ENCODE peak calls at places on chromosome 10, in six cellular contexts. One of them, this sample, is unnamed.

GRCh38 chr10:2972216-2972615 is 95.1 kb upstream of the PFKP start:
- DNase-seq in AG04450: no peak
- DNase-seq in C1 segment of cervical spinal cord: no peak
- DNase-seq in neural crest cell: no peak
- DNase-seq in testis: no peak
- DNase-seq in HuH-7.5: no peak
- DNase-seq in this sample: no peak

GRCh38 chr10:117968354-117969182 is 78.2 kb downstream of the RAB11FIP2 start:
- DNase-seq in AG04450: no peak
- DNase-seq in C1 segment of cervical spinal cord: no peak
- DNase-seq in neural crest cell: no peak
- DNase-seq in testis: no peak
- DNase-seq in HuH-7.5: no peak
- DNase-seq in this sample: no peak

GRCh38 chr10:124149681-124150080 is 56.3 kb upstream of the CHST15 start:
- DNase-seq in AG04450: no peak
- DNase-seq in C1 segment of cervical spinal cord: no peak
- DNase-seq in neural crest cell: no peak
- DNase-seq in testis: no peak
- DNase-seq in HuH-7.5: no peak
- DNase-seq in this sample: no peak

GRCh38 chr10:132022241-132022640 is 40.5 kb upstream of the BNIP3 start:
- DNase-seq in AG04450: no peak
- DNase-seq in C1 segment of cervical spinal cord: no peak
- DNase-seq in neural crest cell: no peak
- DNase-seq in testis: no peak
- DNase-seq in HuH-7.5: no peak
- DNase-seq in this sample: no peak

GRCh38 chr10:121572857-121573540 is 25.2 kb downstream of the FGFR2 start:
- DNase-seq in AG04450: no peak
- DNase-seq in C1 segment of cervical spinal cord: no peak
- DNase-seq in neural crest cell: no peak
- DNase-seq in testis: no peak
- DNase-seq in HuH-7.5: no peak
- DNase-seq in this sample: no peak

GRCh38 chr10:94042001-94042813 is 48.5 kb downstream of the PLCE1 start:
- DNase-seq in AG04450: peak
- DNase-seq in C1 segment of cervical spinal cord: no peak
- DNase-seq in neural crest cell: no peak
- DNase-seq in testis: no peak
- DNase-seq in HuH-7.5: no peak
- DNase-seq in this sample: no peak

GRCh38 chr10:3067045-3067858 is at the start of gene PFKP:
- DNase-seq in AG04450: no peak
- DNase-seq in C1 segment of cervical spinal cord: no peak
- DNase-seq in neural crest cell: no peak
- DNase-seq in testis: no peak
- DNase-seq in HuH-7.5: no peak
- DNase-seq in this sample: peak

GRCh38 chr10:23399701-23400144 is 39.2 kb upstream of the OTUD1 start:
- DNase-seq in AG04450: peak
- DNase-seq in C1 segment of cervical spinal cord: no peak
- DNase-seq in neural crest cell: no peak
- DNase-seq in testis: peak
- DNase-seq in HuH-7.5: no peak
- DNase-seq in this sample: no peak

GRCh38 chr10:128414568-128414967 is 288.3 kb upstream of the MKI67 start:
- DNase-seq in AG04450: no peak
- DNase-seq in C1 segment of cervical spinal cord: no peak
- DNase-seq in neural crest cell: no peak
- DNase-seq in testis: no peak
- DNase-seq in HuH-7.5: no peak
- DNase-seq in this sample: no peak

GRCh38 chr10:58457761-58458616 is 54.7 kb upstream of the BICC1 start:
- DNase-seq in AG04450: peak
- DNase-seq in C1 segment of cervical spinal cord: no peak
- DNase-seq in neural crest cell: no peak
- DNase-seq in testis: no peak
- DNase-seq in HuH-7.5: no peak
- DNase-seq in this sample: no peak

GRCh38 chr10:69056536-69057260 is 31.2 kb upstream of the SRGN start:
- DNase-seq in AG04450: no peak
- DNase-seq in C1 segment of cervical spinal cord: no peak
- DNase-seq in neural crest cell: no peak
- DNase-seq in testis: no peak
- DNase-seq in HuH-7.5: no peak
- DNase-seq in this sample: no peak

GRCh38 chr10:44897049-44897448 is 14.1 kb upstream of the TMEM72 start:
- DNase-seq in AG04450: no peak
- DNase-seq in C1 segment of cervical spinal cord: no peak
- DNase-seq in neural crest cell: no peak
- DNase-seq in testis: no peak
- DNase-seq in HuH-7.5: no peak
- DNase-seq in this sample: no peak

GRCh38 chr10:117240730-117241529 is at the start of gene SLC18A2:
- DNase-seq in AG04450: no peak
- DNase-seq in C1 segment of cervical spinal cord: no peak
- DNase-seq in neural crest cell: no peak
- DNase-seq in testis: no peak
- DNase-seq in HuH-7.5: no peak
- DNase-seq in this sample: peak

GRCh38 chr10:29648114-29648982 is 13.6 kb upstream of the SVIL start:
- DNase-seq in AG04450: no peak
- DNase-seq in C1 segment of cervical spinal cord: no peak
- DNase-seq in neural crest cell: no peak
- DNase-seq in testis: peak
- DNase-seq in HuH-7.5: no peak
- DNase-seq in this sample: no peak

GRCh38 chr10:17409170-17409733 is 45.1 kb downstream of the ST8SIA6 start:
- DNase-seq in AG04450: no peak
- DNase-seq in C1 segment of cervical spinal cord: no peak
- DNase-seq in neural crest cell: no peak
- DNase-seq in testis: no peak
- DNase-seq in HuH-7.5: no peak
- DNase-seq in this sample: no peak

GRCh38 chr10:132572545-132572937 is 35.0 kb downstream of the INPP5A start:
- DNase-seq in AG04450: no peak
- DNase-seq in C1 segment of cervical spinal cord: no peak
- DNase-seq in neural crest cell: no peak
- DNase-seq in testis: peak
- DNase-seq in HuH-7.5: no peak
- DNase-seq in this sample: no peak

GRCh38 chr10:3873728-3874461 is 88.9 kb upstream of the KLF6 start:
- DNase-seq in AG04450: no peak
- DNase-seq in C1 segment of cervical spinal cord: no peak
- DNase-seq in neural crest cell: no peak
- DNase-seq in testis: no peak
- DNase-seq in HuH-7.5: no peak
- DNase-seq in this sample: no peak